ENCODE peak calls at places on chromosomes 3 and 15, in five cellular contexts. One of them, this sample, is unnamed.

GRCh38 chr3:54756330-54756731 is 171.5 kb downstream of the LRTM1 start:
- DNase-seq in HepG2: no peak
- DNase-seq in H9: no peak
- DNase-seq in fibroblast of lung: peak
- DNase-seq in neuronal stem cell: no peak
- DNase-seq in this sample: no peak

GRCh38 chr3:59867185-59868002 is 817.6 kb upstream of the CFAP20DC start:
- DNase-seq in HepG2: no peak
- DNase-seq in H9: no peak
- DNase-seq in fibroblast of lung: peak
- DNase-seq in neuronal stem cell: no peak
- DNase-seq in this sample: no peak

GRCh38 chr3:53804697-53805462 is 41.3 kb downstream of the CHDH start:
- DNase-seq in HepG2: no peak
- DNase-seq in H9: peak
- DNase-seq in fibroblast of lung: peak
- DNase-seq in neuronal stem cell: no peak
- DNase-seq in this sample: peak

GRCh38 chr3:137263982-137264777 is 306.4 kb downstream of the IL20RB start:
- DNase-seq in HepG2: no peak
- DNase-seq in H9: no peak
- DNase-seq in fibroblast of lung: no peak
- DNase-seq in neuronal stem cell: no peak
- DNase-seq in this sample: no peak

GRCh38 chr15:99729327-99729726 is 3.9 kb downstream of the LYSMD4 start:
- DNase-seq in HepG2: no peak
- DNase-seq in H9: no peak
- DNase-seq in fibroblast of lung: no peak
- DNase-seq in neuronal stem cell: no peak
- DNase-seq in this sample: no peak

GRCh38 chr15:33963831-33964664 is 4.2 kb upstream of the CHRM5 start:
- DNase-seq in HepG2: peak
- DNase-seq in H9: no peak
- DNase-seq in fibroblast of lung: peak
- DNase-seq in neuronal stem cell: peak
- DNase-seq in this sample: peak

GRCh38 chr3:59522550-59522949 is 472.7 kb upstream of the CFAP20DC start:
- DNase-seq in HepG2: no peak
- DNase-seq in H9: no peak
- DNase-seq in fibroblast of lung: no peak
- DNase-seq in neuronal stem cell: no peak
- DNase-seq in this sample: no peak

GRCh38 chr3:179840985-179841384 is 188.1 kb downstream of the USP13 start:
- DNase-seq in HepG2: no peak
- DNase-seq in H9: no peak
- DNase-seq in fibroblast of lung: peak
- DNase-seq in neuronal stem cell: no peak
- DNase-seq in this sample: peak

GRCh38 chr15:62124176-62124952 is 40.7 kb downstream of the C2CD4B start:
- DNase-seq in HepG2: peak
- DNase-seq in H9: no peak
- DNase-seq in fibroblast of lung: peak
- DNase-seq in neuronal stem cell: no peak
- DNase-seq in this sample: no peak

GRCh38 chr3:157452097-157452496 is 15.4 kb downstream of the PTX3 start:
- DNase-seq in HepG2: no peak
- DNase-seq in H9: no peak
- DNase-seq in fibroblast of lung: no peak
- DNase-seq in neuronal stem cell: no peak
- DNase-seq in this sample: no peak

GRCh38 chr3:142861926-142862325 is 27.0 kb downstream of the PCOLCE2 start:
- DNase-seq in HepG2: no peak
- DNase-seq in H9: no peak
- DNase-seq in fibroblast of lung: no peak
- DNase-seq in neuronal stem cell: no peak
- DNase-seq in this sample: no peak

GRCh38 chr3:142866841-142867631 is 21.8 kb downstream of the PCOLCE2 start:
- DNase-seq in HepG2: no peak
- DNase-seq in H9: peak
- DNase-seq in fibroblast of lung: no peak
- DNase-seq in neuronal stem cell: no peak
- DNase-seq in this sample: peak

GRCh38 chr3:142863010-142863787 is 25.7 kb downstream of the PCOLCE2 start:
- DNase-seq in HepG2: no peak
- DNase-seq in H9: peak
- DNase-seq in fibroblast of lung: peak
- DNase-seq in neuronal stem cell: no peak
- DNase-seq in this sample: peak

DNA sequence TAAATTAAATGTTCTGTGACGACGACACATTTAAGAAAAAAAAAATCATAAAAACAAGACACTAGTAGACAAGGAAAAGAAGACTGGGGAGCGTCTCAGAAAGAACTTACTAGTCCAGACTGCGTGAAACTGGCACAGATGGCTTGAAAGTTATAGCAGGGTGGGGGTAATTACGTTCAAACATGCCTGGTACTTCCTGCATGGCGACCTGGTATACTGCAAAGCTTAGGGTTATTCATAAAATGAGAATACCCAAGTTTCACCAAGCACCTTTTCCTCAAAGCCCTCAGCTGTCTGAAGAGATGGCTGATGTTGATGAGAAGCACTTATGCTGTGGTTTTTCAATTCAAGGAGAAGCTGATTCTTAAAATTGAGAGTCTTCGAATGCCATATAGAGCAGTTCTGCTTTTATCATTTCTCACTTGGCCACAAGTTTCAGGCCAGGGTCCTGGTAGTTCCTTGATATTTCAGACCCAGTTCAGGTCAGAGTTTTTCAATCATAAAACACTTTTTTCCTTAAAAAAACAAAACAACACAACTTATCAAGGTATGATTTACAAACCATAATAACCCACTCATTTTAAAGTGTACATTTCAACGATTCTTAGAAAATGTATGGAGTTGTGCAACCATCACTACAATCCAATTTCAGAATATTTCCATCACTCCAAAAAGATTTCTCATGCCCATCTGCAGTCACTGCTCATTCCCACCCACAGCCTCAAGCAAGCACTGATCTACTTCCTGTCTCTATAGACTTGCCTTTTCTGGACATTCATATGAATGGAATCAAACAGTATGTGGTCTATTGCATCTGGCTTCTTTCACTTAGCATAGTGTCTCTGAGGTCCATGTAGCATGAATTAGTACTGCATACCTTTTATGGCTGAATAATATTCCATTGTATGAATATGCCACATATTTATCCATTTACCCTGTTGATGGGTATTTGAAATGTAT is 24.6 kb downstream of the PCOLCE2 start:
- DNase-seq in HepG2: no peak
- DNase-seq in H9: no peak
- DNase-seq in fibroblast of lung: peak
- DNase-seq in neuronal stem cell: no peak
- DNase-seq in this sample: peak
- H3K4me2 ChIP-seq in HepG2: no peak
- H3K4me2 ChIP-seq in H9: no peak
- H3K4me2 ChIP-seq in fibroblast of lung: no peak
- H3K4me2 ChIP-seq in neuronal stem cell: no peak
- H3K4me2 ChIP-seq in this sample: peak

GRCh38 chr15:25441111-25441510 is 2.3 kb upstream of the UBE3A start:
- DNase-seq in HepG2: no peak
- DNase-seq in H9: no peak
- DNase-seq in fibroblast of lung: no peak
- DNase-seq in neuronal stem cell: no peak
- DNase-seq in this sample: no peak
- H3K27ac ChIP-seq in HepG2: no peak
- H3K27ac ChIP-seq in H9: no peak
- H3K27ac ChIP-seq in fibroblast of lung: no peak
- H3K27ac ChIP-seq in neuronal stem cell: no peak
- H3K27ac ChIP-seq in this sample: no peak

GRCh38 chr15:59301527-59301926 is 71.1 kb downstream of the MYO1E start:
- DNase-seq in HepG2: no peak
- DNase-seq in H9: no peak
- DNase-seq in fibroblast of lung: no peak
- DNase-seq in neuronal stem cell: no peak
- DNase-seq in this sample: no peak

GRCh38 chr15:59298876-59299275 is 73.8 kb downstream of the MYO1E start:
- DNase-seq in HepG2: no peak
- DNase-seq in H9: no peak
- DNase-seq in fibroblast of lung: peak
- DNase-seq in neuronal stem cell: no peak
- DNase-seq in this sample: no peak

GRCh38 chr15:59298255-59298856 is 74.3 kb downstream of the MYO1E start:
- DNase-seq in HepG2: no peak
- DNase-seq in H9: no peak
- DNase-seq in fibroblast of lung: peak
- DNase-seq in neuronal stem cell: no peak
- DNase-seq in this sample: peak

GRCh38 chr15:59300618-59301139 is 72.0 kb downstream of the MYO1E start:
- DNase-seq in HepG2: no peak
- DNase-seq in H9: no peak
- DNase-seq in fibroblast of lung: no peak
- DNase-seq in neuronal stem cell: no peak
- DNase-seq in this sample: no peak

DNA sequence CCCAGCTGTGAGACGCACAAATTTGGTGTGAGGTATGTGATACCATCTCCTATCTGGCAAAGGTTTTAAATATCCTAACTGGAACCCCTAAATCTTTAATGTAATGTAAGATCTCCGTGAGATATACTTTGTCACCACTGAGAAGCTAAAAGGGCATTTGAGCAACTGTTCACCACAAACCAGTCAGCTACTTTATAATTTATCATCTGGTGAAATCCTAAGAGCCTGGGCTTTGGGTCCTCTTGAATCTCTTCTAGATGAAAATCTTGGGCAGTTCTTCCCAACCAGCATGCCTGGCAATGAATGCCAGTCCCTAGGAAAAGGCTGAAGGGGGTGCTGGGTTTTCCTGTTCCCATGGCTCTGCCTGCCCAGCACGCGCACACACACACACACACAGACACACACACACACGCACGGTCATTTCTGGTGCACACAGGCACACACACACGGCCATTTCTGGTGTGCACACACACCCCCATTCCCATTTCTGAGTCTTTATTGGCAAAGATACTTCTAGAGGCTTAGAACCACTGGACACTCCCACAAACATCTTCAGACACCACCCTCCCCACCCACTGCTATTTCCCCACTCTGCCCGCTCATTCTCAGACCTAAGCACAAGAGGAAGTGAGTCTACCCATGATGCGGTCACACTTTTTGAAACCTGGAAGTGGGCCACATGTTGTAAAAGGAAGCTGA is 72.6 kb downstream of the MYO1E start:
- DNase-seq in HepG2: no peak
- DNase-seq in H9: no peak
- DNase-seq in fibroblast of lung: peak
- DNase-seq in neuronal stem cell: no peak
- DNase-seq in this sample: peak
- H3K9ac ChIP-seq in HepG2: no peak
- H3K9ac ChIP-seq in H9: no peak
- H3K9ac ChIP-seq in fibroblast of lung: no peak
- H3K9ac ChIP-seq in neuronal stem cell: peak
- H3K9ac ChIP-seq in this sample: peak

GRCh38 chr15:89531796-89532537 is 35.6 kb upstream of the RHCG start:
- DNase-seq in HepG2: no peak
- DNase-seq in H9: no peak
- DNase-seq in fibroblast of lung: no peak
- DNase-seq in neuronal stem cell: no peak
- DNase-seq in this sample: peak
- H3K4me2 ChIP-seq in HepG2: no peak
- H3K4me2 ChIP-seq in H9: no peak
- H3K4me2 ChIP-seq in fibroblast of lung: no peak
- H3K4me2 ChIP-seq in neuronal stem cell: no peak
- H3K4me2 ChIP-seq in this sample: no peak

GRCh38 chr3:23113455-23114171 is 89.5 kb upstream of the UBE2E2 start:
- DNase-seq in HepG2: no peak
- DNase-seq in H9: no peak
- DNase-seq in fibroblast of lung: peak
- DNase-seq in neuronal stem cell: no peak
- DNase-seq in this sample: peak

GRCh38 chr3:23111286-23111685 is 91.8 kb upstream of the UBE2E2 start:
- DNase-seq in HepG2: no peak
- DNase-seq in H9: no peak
- DNase-seq in fibroblast of lung: no peak
- DNase-seq in neuronal stem cell: no peak
- DNase-seq in this sample: no peak

GRCh38 chr3:23114479-23114878 is 88.6 kb upstream of the UBE2E2 start:
- DNase-seq in HepG2: no peak
- DNase-seq in H9: no peak
- DNase-seq in fibroblast of lung: no peak
- DNase-seq in neuronal stem cell: no peak
- DNase-seq in this sample: no peak

GRCh38 chr3:23111799-23112198 is 91.3 kb upstream of the UBE2E2 start:
- DNase-seq in HepG2: no peak
- DNase-seq in H9: no peak
- DNase-seq in fibroblast of lung: no peak
- DNase-seq in neuronal stem cell: no peak
- DNase-seq in this sample: no peak

GRCh38 chr3:23112491-23112890 is 90.6 kb upstream of the UBE2E2 start:
- DNase-seq in HepG2: no peak
- DNase-seq in H9: peak
- DNase-seq in fibroblast of lung: no peak
- DNase-seq in neuronal stem cell: no peak
- DNase-seq in this sample: peak
- H3K27ac ChIP-seq in HepG2: no peak
- H3K27ac ChIP-seq in H9: no peak
- H3K27ac ChIP-seq in fibroblast of lung: no peak
- H3K27ac ChIP-seq in neuronal stem cell: no peak
- H3K27ac ChIP-seq in this sample: no peak

GRCh38 chr3:143979813-143980212 is 8.2 kb downstream of the DIPK2A start:
- DNase-seq in HepG2: no peak
- DNase-seq in H9: no peak
- DNase-seq in fibroblast of lung: peak
- DNase-seq in neuronal stem cell: no peak
- DNase-seq in this sample: no peak

GRCh38 chr3:143975549-143976152 is 4.0 kb downstream of the DIPK2A start:
- DNase-seq in HepG2: peak
- DNase-seq in H9: no peak
- DNase-seq in fibroblast of lung: peak
- DNase-seq in neuronal stem cell: peak
- DNase-seq in this sample: peak

GRCh38 chr3:143977326-143978262 is 6.0 kb downstream of the DIPK2A start:
- DNase-seq in HepG2: no peak
- DNase-seq in H9: no peak
- DNase-seq in fibroblast of lung: no peak
- DNase-seq in neuronal stem cell: no peak
- DNase-seq in this sample: peak

GRCh38 chr3:143979041-143979440 is 7.4 kb downstream of the DIPK2A start:
- DNase-seq in HepG2: no peak
- DNase-seq in H9: no peak
- DNase-seq in fibroblast of lung: no peak
- DNase-seq in neuronal stem cell: no peak
- DNase-seq in this sample: no peak

DNA sequence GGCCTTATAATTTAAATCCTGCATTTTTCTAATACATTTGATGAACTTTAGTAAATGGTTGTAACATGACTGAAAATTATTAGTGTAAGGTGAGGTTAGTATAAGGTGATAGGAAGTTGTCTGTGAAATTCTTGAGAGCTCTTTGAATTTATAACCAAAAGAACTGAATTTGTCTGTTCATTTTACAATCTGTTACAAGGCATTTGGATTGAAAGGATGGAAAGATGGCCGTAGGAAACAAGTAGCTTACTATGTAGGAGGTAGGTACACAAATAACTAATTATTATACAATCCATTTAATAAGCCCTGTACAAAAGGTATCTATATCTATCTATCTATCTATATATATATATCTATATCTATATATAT is 6.6 kb downstream of the DIPK2A start:
- DNase-seq in HepG2: no peak
- DNase-seq in H9: no peak
- DNase-seq in fibroblast of lung: no peak
- DNase-seq in neuronal stem cell: no peak
- DNase-seq in this sample: no peak
- H3K9ac ChIP-seq in HepG2: no peak
- H3K9ac ChIP-seq in H9: no peak
- H3K9ac ChIP-seq in fibroblast of lung: no peak
- H3K9ac ChIP-seq in neuronal stem cell: no peak
- H3K9ac ChIP-seq in this sample: no peak